ENCODE peak calls at places on chromosomes 3 and 15, in five cellular contexts. One of them, this sample, is unnamed.

GRCh38 chr3:12235691-12236090 is 53.2 kb upstream of the PPARG start:
- DNase-seq in IMR-90: peak; percentile 57
- DNase-seq in mesendoderm: no peak
- DNase-seq in neuronal stem cell: no peak
- DNase-seq in mesenchymal stem cell: peak; percentile 71
- DNase-seq in this sample: no peak

GRCh38 chr15:90872481-90873184 is 4.2 kb downstream of the FURIN start:
- DNase-seq in IMR-90: peak; percentile 80
- DNase-seq in mesendoderm: peak; percentile 35
- DNase-seq in neuronal stem cell: no peak
- DNase-seq in mesenchymal stem cell: peak; percentile 90
- DNase-seq in this sample: peak; percentile 54

GRCh38 chr15:73858062-73858461 is 15.3 kb upstream of the TBC1D21 start:
- DNase-seq in IMR-90: no peak
- DNase-seq in mesendoderm: peak; percentile 16
- DNase-seq in neuronal stem cell: no peak
- DNase-seq in mesenchymal stem cell: no peak
- DNase-seq in this sample: no peak

GRCh38 chr3:171960159-171960558 is 79.2 kb upstream of the FNDC3B start:
- DNase-seq in IMR-90: no peak
- DNase-seq in mesendoderm: no peak
- DNase-seq in neuronal stem cell: no peak
- DNase-seq in mesenchymal stem cell: no peak
- DNase-seq in this sample: no peak

GRCh38 chr3:14869877-14870563 is 51.3 kb downstream of the FGD5 start:
- DNase-seq in IMR-90: no peak
- DNase-seq in mesendoderm: no peak
- DNase-seq in neuronal stem cell: no peak
- DNase-seq in mesenchymal stem cell: no peak
- DNase-seq in this sample: no peak

GRCh38 chr3:190017575-190018288 is 103.0 kb downstream of the P3H2 start:
- DNase-seq in IMR-90: peak; percentile 84
- DNase-seq in mesendoderm: peak; percentile 70
- DNase-seq in neuronal stem cell: no peak
- DNase-seq in mesenchymal stem cell: peak; percentile 78
- DNase-seq in this sample: peak; percentile 22

GRCh38 chr15:44193651-44194396 is 1.2 kb downstream of the FRMD5 start:
- DNase-seq in IMR-90: peak; percentile 55
- DNase-seq in mesendoderm: peak; percentile 51
- DNase-seq in neuronal stem cell: peak; percentile 11
- DNase-seq in mesenchymal stem cell: peak; percentile 33
- DNase-seq in this sample: no peak

GRCh38 chr3:152910211-152910610 is 75.3 kb downstream of the P2RY1 start:
- DNase-seq in IMR-90: no peak
- DNase-seq in mesendoderm: peak; percentile 52
- DNase-seq in neuronal stem cell: no peak
- DNase-seq in mesenchymal stem cell: peak; percentile 6
- DNase-seq in this sample: peak; percentile 10

GRCh38 chr3:141798455-141798854 is 35.2 kb downstream of the GRK7 start:
- DNase-seq in IMR-90: no peak
- DNase-seq in mesendoderm: no peak
- DNase-seq in neuronal stem cell: no peak
- DNase-seq in mesenchymal stem cell: no peak
- DNase-seq in this sample: no peak

GRCh38 chr15:62856466-62857246 is 185.9 kb upstream of the TPM1 start:
- DNase-seq in IMR-90: no peak
- DNase-seq in mesendoderm: no peak
- DNase-seq in neuronal stem cell: no peak
- DNase-seq in mesenchymal stem cell: no peak
- DNase-seq in this sample: no peak
- H4K8ac ChIP-seq in IMR-90: no peak overlapping the region
- H4K8ac ChIP-seq in mesendoderm: no peak overlapping the region
- H4K8ac ChIP-seq in neuronal stem cell: no peak overlapping the region
- H4K8ac ChIP-seq in mesenchymal stem cell: no peak overlapping the region
- H4K8ac ChIP-seq in this sample: peak overlapping the region; percentile 42

GRCh38 chr3:38346584-38347410 is at the start of gene XYLB:
- DNase-seq in IMR-90: peak; percentile 72
- DNase-seq in mesendoderm: peak; percentile 77
- DNase-seq in neuronal stem cell: peak; percentile 69
- DNase-seq in mesenchymal stem cell: peak; percentile 84
- DNase-seq in this sample: peak; percentile 87
- H4K8ac ChIP-seq in IMR-90: peak within 1 kb of the TSS; percentile 66
- H4K8ac ChIP-seq in mesendoderm: no peak within 1 kb of the TSS
- H4K8ac ChIP-seq in neuronal stem cell: no peak within 1 kb of the TSS
- H4K8ac ChIP-seq in mesenchymal stem cell: peak within 1 kb of the TSS; percentile 99
- H4K8ac ChIP-seq in this sample: peak within 1 kb of the TSS; percentile 28

GRCh38 chr3:16085884-16086608 is 88.4 kb upstream of the GALNT15 start:
- DNase-seq in IMR-90: no peak
- DNase-seq in mesendoderm: no peak
- DNase-seq in neuronal stem cell: no peak
- DNase-seq in mesenchymal stem cell: no peak
- DNase-seq in this sample: no peak
- H4K8ac ChIP-seq in IMR-90: peak overlapping the region; percentile 81
- H4K8ac ChIP-seq in mesendoderm: no peak overlapping the region
- H4K8ac ChIP-seq in neuronal stem cell: no peak overlapping the region
- H4K8ac ChIP-seq in mesenchymal stem cell: no peak overlapping the region
- H4K8ac ChIP-seq in this sample: no peak overlapping the region

GRCh38 chr3:156341831-156342416 is 213.0 kb downstream of the SSR3 start:
- DNase-seq in IMR-90: no peak
- DNase-seq in mesendoderm: no peak
- DNase-seq in neuronal stem cell: no peak
- DNase-seq in mesenchymal stem cell: no peak
- DNase-seq in this sample: no peak
- H4K8ac ChIP-seq in IMR-90: no peak overlapping the region
- H4K8ac ChIP-seq in mesendoderm: no peak overlapping the region
- H4K8ac ChIP-seq in neuronal stem cell: no peak overlapping the region
- H4K8ac ChIP-seq in mesenchymal stem cell: no peak overlapping the region
- H4K8ac ChIP-seq in this sample: no peak overlapping the region

GRCh38 chr3:13518516-13519351 is 30.2 kb upstream of the FBLN2 start:
- DNase-seq in IMR-90: no peak
- DNase-seq in mesendoderm: no peak
- DNase-seq in neuronal stem cell: no peak
- DNase-seq in mesenchymal stem cell: no peak
- DNase-seq in this sample: peak; percentile 29

GRCh38 chr3:13515786-13516783 is 32.8 kb upstream of the FBLN2 start:
- DNase-seq in IMR-90: no peak
- DNase-seq in mesendoderm: no peak
- DNase-seq in neuronal stem cell: no peak
- DNase-seq in mesenchymal stem cell: no peak
- DNase-seq in this sample: no peak

GRCh38 chr3:13519392-13519791 is 29.5 kb upstream of the FBLN2 start:
- DNase-seq in IMR-90: no peak
- DNase-seq in mesendoderm: no peak
- DNase-seq in neuronal stem cell: no peak
- DNase-seq in mesenchymal stem cell: no peak
- DNase-seq in this sample: no peak

GRCh38 chr3:13515036-13515435 is 33.9 kb upstream of the FBLN2 start:
- DNase-seq in IMR-90: no peak
- DNase-seq in mesendoderm: no peak
- DNase-seq in neuronal stem cell: no peak
- DNase-seq in mesenchymal stem cell: no peak
- DNase-seq in this sample: no peak

GRCh38 chr3:13517253-13517977 is 31.5 kb upstream of the FBLN2 start:
- DNase-seq in IMR-90: no peak
- DNase-seq in mesendoderm: no peak
- DNase-seq in neuronal stem cell: no peak
- DNase-seq in mesenchymal stem cell: no peak
- DNase-seq in this sample: no peak
- H4K8ac ChIP-seq in IMR-90: no peak overlapping the region
- H4K8ac ChIP-seq in mesendoderm: no peak overlapping the region
- H4K8ac ChIP-seq in neuronal stem cell: no peak overlapping the region
- H4K8ac ChIP-seq in mesenchymal stem cell: peak overlapping the region; percentile 7
- H4K8ac ChIP-seq in this sample: no peak overlapping the region

This sample was measured in trophoblast cell.